ENCODE peak calls at places on chromosome 1, in ten cellular contexts. T is omental fat pad; N is stimulated activated CD8-positive, alpha-beta memory T cell treated with anti-CD3 and anti-CD28 coated beads, Interleukin-7, amount 100 ng/mL, for 1 hour; Z is occipital lobe; Q is effector memory CD8-positive, alpha-beta T cell; B is adrenal gland; O is lung; M is M059J; I is progenitor cell of endocrine pancreas; E is left ventricle myocardium inferior. P is an unnamed sample.

GRCh38 chr1:151825811-151826660 is 5.6 kb downstream of the RORC start:
- DNase-seq in T (no peak), N (no peak), Z (no peak), Q (peak), B (no peak), O (no peak), M (no peak), I (no peak), E (no peak), P (peak)

GRCh38 chr1:239562095-239562494 is 175.7 kb downstream of the CHRM3 start:
- DNase-seq in T (no peak), N (no peak), Z (no peak), Q (no peak), B (no peak), O (no peak), M (no peak), I (no peak), E (no peak), P (no peak)

GRCh38 chr1:244092293-244093264 is 41.5 kb downstream of the ZBTB18 start:
- DNase-seq in T (no peak), N (no peak), Z (no peak), Q (no peak), B (no peak), O (no peak), M (peak), I (no peak), E (no peak), P (no peak)

GRCh38 chr1:10694633-10695627 is 101.5 kb downstream of the CASZ1 start:
- DNase-seq in T (peak), N (peak), Z (peak), Q (peak), B (peak), O (peak), M (peak), I (peak), E (peak), P (peak)

GRCh38 chr1:109532365-109533136 is 7.1 kb upstream of the GPR61 start:
- DNase-seq in T (peak), N (peak), Z (peak), Q (peak), B (peak), O (peak), M (peak), I (peak), E (peak), P (peak)

GRCh38 chr1:32818804-32819541 is 1.5 kb downstream of the S100PBP start:
- DNase-seq in T (no peak), N (no peak), Z (no peak), Q (peak), B (no peak), O (no peak), M (no peak), I (no peak), E (no peak), P (peak)

GRCh38 chr1:214603819-214604252 is 841 bp downstream of the CENPF start:
- DNase-seq in T (no peak), N (no peak), Z (no peak), Q (no peak), B (no peak), O (no peak), M (peak), I (no peak), E (no peak), P (peak)

GRCh38 chr1:209808059-209808494 is 2.1 kb upstream of the IRF6 start:
- DNase-seq in T (no peak), N (no peak), Z (no peak), Q (no peak), B (peak), O (no peak), M (peak), I (no peak), E (peak), P (peak)

GRCh38 chr1:34155851-34156250 is 9.2 kb downstream of the CSMD2 start:
- DNase-seq in T (no peak), N (no peak), Z (no peak), Q (no peak), B (peak), O (no peak), M (peak), I (no peak), E (no peak), P (no peak)

GRCh38 chr1:56137829-56138505 is 441.4 kb downstream of the PLPP3 start:
- DNase-seq in T (no peak), N (no peak), Z (no peak), Q (no peak), B (no peak), O (no peak), M (peak), I (no peak), E (no peak), P (no peak)

GRCh38 chr1:67463298-67463960 is 33.2 kb upstream of the SERBP1 start:
- DNase-seq in T (no peak), N (no peak), Z (peak), Q (no peak), B (no peak), O (no peak), M (no peak), I (no peak), E (no peak), P (no peak)

GRCh38 chr1:966603-967295 is 467 bp downstream of the PLEKHN1 start:
- DNase-seq in T (peak), N (peak), Z (peak), Q (peak), B (peak), O (peak), M (peak), I (no peak), E (no peak), P (peak)

GRCh38 chr1:1552263-1552639 is 11.8 kb upstream of the TMEM240 start:
- DNase-seq in T (no peak), N (no peak), Z (no peak), Q (no peak), B (no peak), O (no peak), M (no peak), I (no peak), E (no peak), P (no peak)

GRCh38 chr1:150976879-150977694 is 2.5 kb upstream of the CERS2 start:
- DNase-seq in T (peak), N (peak), Z (peak), Q (peak), B (peak), O (peak), M (peak), I (no peak), E (peak), P (peak)

GRCh38 chr1:52554267-52554640 is 1.4 kb upstream of the TUT4 start:
- DNase-seq in T (no peak), N (no peak), Z (no peak), Q (no peak), B (no peak), O (no peak), M (no peak), I (no peak), E (no peak), P (no peak)

P was measured in RPMI8226.